ENCODE peak calls at places on chromosomes 4 and X, in four cellular contexts. Q, V, A and O are unnamed samples.
A peak's percentile ranks its signal among the peaks of the same experiment; 100 is the strongest.

GRCh38 chr4:60605651-60606354 is 594.3 kb upstream of the ADGRL3 start:
- DNase-seq in Q (no peak), V (no peak), A (peak; percentile 6), O (peak; percentile 23)

GRCh38 chr4:184383497-184384055 is 90.8 kb downstream of the IRF2 start:
- DNase-seq in Q (peak; percentile 94), V (peak; percentile 71), A (no peak), O (peak; percentile 97)

GRCh38 chr4:53123171-53123570 is 242.7 kb downstream of the SCFD2 start:
- DNase-seq in Q (no peak), V (no peak), A (no peak), O (no peak)

GRCh38 chr4:188934320-188934975 is 795.2 kb downstream of the TRIML1 start:
- DNase-seq in Q (peak; percentile 6), V (no peak), A (no peak), O (peak; percentile 90)

GRCh38 chr4:84804126-84804525 is 162.4 kb downstream of the WDFY3 start:
- DNase-seq in Q (no peak), V (no peak), A (no peak), O (no peak)

GRCh38 chr4:37981844-37982720 is 21.9 kb downstream of the PTTG2 start:
- DNase-seq in Q (no peak), V (no peak), A (no peak), O (no peak)

GRCh38 chrX:102599950-102600579 is 750 bp downstream of the ARMCX5 start:
- DNase-seq in Q (no peak), V (no peak), A (no peak), O (peak; percentile 10)

GRCh38 chr4:129140521-129140920 is 44.6 kb downstream of the C4orf33 start:
- DNase-seq in Q (no peak), V (no peak), A (no peak), O (no peak)

GRCh38 chr4:115187136-115187535 is 73.7 kb upstream of the NDST4 start:
- DNase-seq in Q (no peak), V (no peak), A (no peak), O (no peak)

GRCh38 chr4:76194325-76194724 is 19.3 kb downstream of the SCARB2 start:
- DNase-seq in Q (peak; percentile 92), V (peak; percentile 70), A (no peak), O (peak; percentile 96)

GRCh38 chr4:81405900-81406401 is 65.8 kb downstream of the RASGEF1B start:
- DNase-seq in Q (peak; percentile 66), V (no peak), A (peak; percentile 81), O (peak; percentile 59)

GRCh38 chr4:173536808-173537429 is 6.9 kb upstream of the HAND2 start:
- DNase-seq in Q (no peak), V (no peak), A (peak; percentile 58), O (no peak)

GRCh38 chrX:152600853-152601635 is 36.7 kb upstream of the GABRQ start:
- DNase-seq in Q (no peak), V (no peak), A (peak; percentile 36), O (no peak)

GRCh38 chr4:134780244-134780643 is 578.7 kb upstream of the PABPC4L start:
- DNase-seq in Q (no peak), V (no peak), A (no peak), O (no peak)

GRCh38 chr4:184583738-184584502 is 65.3 kb downstream of the CASP3 start:
- DNase-seq in Q (no peak), V (no peak), A (no peak), O (no peak)

GRCh38 chrX:70262952-70263567 is 3.1 kb upstream of the P2RY4 start:
- DNase-seq in Q (peak; percentile 40), V (peak; percentile 20), A (peak; percentile 9), O (peak; percentile 54)

GRCh38 chrX:30304866-30305265 is 4.3 kb downstream of the NR0B1 start:
- DNase-seq in Q (peak; percentile 1), V (no peak), A (no peak), O (no peak)

GRCh38 chrX:30301203-30301602 is 8.0 kb downstream of the NR0B1 start:
- DNase-seq in Q (no peak), V (no peak), A (no peak), O (no peak)

GRCh38 chrX:30301977-30302376 is 7.2 kb downstream of the NR0B1 start:
- DNase-seq in Q (peak; percentile 11), V (no peak), A (peak; percentile 18), O (peak; percentile 47)

GRCh38 chrX:30307466-30307865 is 1.7 kb downstream of the NR0B1 start:
- DNase-seq in Q (no peak), V (no peak), A (no peak), O (no peak)

DNA sequence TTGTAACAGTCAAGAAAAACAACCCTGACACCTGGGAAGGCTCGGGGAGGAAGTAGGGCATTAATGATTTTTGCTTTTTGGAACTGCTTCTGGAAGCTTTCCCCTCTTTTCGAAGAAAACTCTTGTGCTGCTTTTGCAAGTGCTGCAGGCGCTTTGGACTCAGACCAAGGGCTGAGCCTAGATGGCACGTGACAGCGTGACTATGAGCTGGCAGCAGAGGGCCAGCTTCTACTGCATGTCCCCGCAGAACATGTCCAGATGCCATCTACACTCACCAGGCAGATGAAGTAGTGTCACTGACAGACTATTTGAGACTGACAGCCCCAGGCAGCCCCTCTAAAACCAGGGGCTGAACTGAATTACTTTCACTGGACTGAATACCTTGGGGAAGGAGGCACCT is 6.2 kb downstream of the NR0B1 start:
- DNase-seq in Q (peak; percentile 3), V (no peak), A (no peak), O (peak; percentile 35)
- H3K27ac ChIP-seq in Q (peak overlapping the region; percentile 67), V (no peak overlapping the region), A (no peak overlapping the region), O (no peak overlapping the region)

GRCh38 chrX:136691028-136691809 is 43.3 kb downstream of the CD40LG start:
- DNase-seq in Q (peak; percentile 8), V (no peak), A (no peak), O (peak; percentile 54)
- H3K27ac ChIP-seq in Q (no peak overlapping the region), V (no peak overlapping the region), A (no peak overlapping the region), O (no peak overlapping the region)

DNA sequence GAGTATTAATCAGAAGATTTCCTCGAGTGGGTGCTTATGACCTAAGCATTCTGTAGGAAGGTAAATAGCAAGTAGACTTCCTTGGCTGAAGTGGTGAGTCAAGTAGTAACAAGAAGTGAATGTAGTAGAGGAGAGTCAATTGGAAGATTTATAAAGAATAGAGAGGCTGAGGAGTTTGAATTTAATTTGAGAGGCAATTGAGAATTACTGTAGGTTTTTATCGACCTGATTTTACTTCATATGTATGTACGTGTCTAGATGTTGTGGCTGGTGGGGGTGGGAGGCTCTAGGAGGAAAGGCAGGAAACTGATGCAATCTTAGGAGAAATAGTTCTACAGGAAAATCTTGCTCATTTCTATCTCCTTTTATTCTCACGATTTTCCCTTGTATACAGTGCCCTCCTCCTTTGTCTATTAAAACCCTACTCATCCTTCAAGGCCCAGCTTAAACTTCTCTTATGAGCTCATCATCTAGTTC is 8.7 kb downstream of the OGT start:
- DNase-seq in Q (no peak), V (no peak), A (no peak), O (peak; percentile 29)
- H3K27ac ChIP-seq in Q (no peak overlapping the region), V (no peak overlapping the region), A (no peak overlapping the region), O (peak overlapping the region; percentile 48)

GRCh38 chr4:28469886-28470285 is 1609.2 kb downstream of the STIM2 start:
- DNase-seq in Q (no peak), V (no peak), A (no peak), O (no peak)
- H3K27ac ChIP-seq in Q (no peak overlapping the region), V (no peak overlapping the region), A (no peak overlapping the region), O (no peak overlapping the region)

GRCh38 chr4:111210576-111210975 is 587.7 kb upstream of the PITX2 start:
- DNase-seq in Q (no peak), V (no peak), A (no peak), O (no peak)
- H3K27ac ChIP-seq in Q (no peak overlapping the region), V (no peak overlapping the region), A (no peak overlapping the region), O (no peak overlapping the region)